ENCODE peak calls at places on chromosome 22, in eight cellular contexts. E is Calu3, M is brain microvascular endothelial cell, G is upper lobe of left lung, O is PC-9, B is astrocyte of the cerebellum, X is kidney epithelial cell, Y is mammary epithelial cell. C is an unnamed sample.

GRCh38 chr22:17258015-17258827 is 39.0 kb upstream of the ADA2 start:
- DNase-seq in M (no peak), O (peak), G (peak), B (peak), Y (peak), X (peak), E (peak), C (no peak)

GRCh38 chr22:37594237-37594636 is 14.3 kb upstream of the LGALS2 start:
- DNase-seq in G (no peak), O (no peak), Y (no peak), B (no peak), X (no peak), M (no peak), E (peak), C (no peak)

GRCh38 chr22:33271390-33272161 is 213.4 kb upstream of the SYN3 start:
- DNase-seq in G (no peak), X (no peak), O (no peak), Y (no peak), E (no peak), M (peak), B (peak), C (no peak)

GRCh38 chr22:21991309-21991596 is 8.7 kb upstream of the TOP3B start:
- DNase-seq in B (no peak), Y (no peak), G (no peak), M (no peak), E (no peak), O (no peak), X (no peak), C (no peak)

GRCh38 chr22:27456696-27457503 is 344.7 kb downstream of the MN1 start:
- DNase-seq in M (peak), Y (peak), X (peak), B (peak), E (no peak), G (no peak), O (no peak), C (no peak)

GRCh38 chr22:29456211-29456671 is 17.9 kb downstream of the RFPL1 start:
- DNase-seq in M (peak), B (no peak), G (no peak), E (no peak), Y (no peak), O (no peak), X (no peak), C (peak)

GRCh38 chr22:37601540-37602442 is 6.8 kb upstream of the GGA1 start:
- DNase-seq in O (peak), M (peak), E (peak), G (peak), B (no peak), X (peak), Y (peak), C (no peak)

GRCh38 chr22:22802346-22802970 is 85.2 kb upstream of the IGLL5 start:
- DNase-seq in Y (no peak), O (no peak), X (no peak), E (no peak), M (no peak), G (no peak), B (no peak), C (no peak)

GRCh38 chr22:27286711-27287110 is 514.8 kb downstream of the MN1 start:
- DNase-seq in X (no peak), E (no peak), M (no peak), Y (no peak), B (no peak), O (no peak), G (no peak), C (no peak)

GRCh38 chr22:19645391-19645790 is 68.9 kb upstream of the SEPTIN5 start:
- DNase-seq in E (no peak), G (no peak), M (no peak), X (no peak), O (no peak), B (no peak), Y (no peak), C (no peak)
- TF ChIP-seq CTCF in E (no peak), G (no peak), M (no peak), X (no peak), O (no peak), B (no peak), Y (no peak), C (peak)

DNA sequence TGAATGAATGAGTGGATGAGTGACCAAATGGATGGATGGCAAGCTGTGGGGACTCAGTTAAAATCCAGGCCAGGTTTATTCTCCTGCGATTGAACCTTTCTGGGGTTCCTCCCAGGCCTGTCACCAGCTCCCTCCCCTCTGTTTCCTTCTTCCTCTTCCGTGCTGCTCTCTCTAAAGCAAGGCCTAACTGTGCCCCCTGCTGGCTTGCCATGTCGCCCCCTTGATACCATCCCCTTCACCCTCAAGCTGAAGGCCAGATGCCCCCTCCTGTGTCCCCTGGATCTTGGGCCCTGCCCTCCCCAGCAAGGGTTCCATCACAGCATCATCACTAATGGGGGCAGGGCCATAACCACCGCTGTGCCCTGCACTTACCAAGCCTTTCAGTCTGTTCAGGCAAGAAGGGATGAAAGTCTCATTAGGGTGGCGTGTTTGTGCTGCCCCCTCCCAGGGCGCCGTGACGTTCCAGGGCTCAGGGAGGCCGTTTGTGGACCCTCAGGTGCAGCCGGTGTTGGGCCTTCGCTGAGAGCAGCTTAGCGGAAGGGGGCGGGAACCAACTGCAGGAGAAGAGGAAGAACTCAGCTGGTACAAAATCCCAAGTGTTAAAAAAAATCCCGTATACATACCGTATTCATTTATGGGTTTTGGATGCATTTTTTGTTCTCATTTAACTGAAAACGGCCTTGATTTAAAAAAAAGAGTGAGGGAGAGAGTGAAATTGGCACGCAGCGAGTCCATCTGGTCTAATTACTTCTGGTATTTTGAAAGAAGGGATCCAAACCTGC is 69.9 kb downstream of the MPPED1 start:
- DNase-seq in O (no peak), Y (no peak), E (no peak), M (no peak), G (no peak), B (no peak), X (no peak), C (no peak)
- TF ChIP-seq CTCF in O (no peak), Y (no peak), E (no peak), M (no peak), G (no peak), B (no peak), X (no peak), C (no peak)

GRCh38 chr22:23888615-23889401 is 5.4 kb upstream of the MIF start:
- DNase-seq in B (no peak), M (peak), O (no peak), Y (peak), X (no peak), G (no peak), E (no peak), C (no peak)
- TF ChIP-seq CTCF in B (peak), M (peak), O (no peak), Y (no peak), X (no peak), G (no peak), E (no peak), C (peak)

DNA sequence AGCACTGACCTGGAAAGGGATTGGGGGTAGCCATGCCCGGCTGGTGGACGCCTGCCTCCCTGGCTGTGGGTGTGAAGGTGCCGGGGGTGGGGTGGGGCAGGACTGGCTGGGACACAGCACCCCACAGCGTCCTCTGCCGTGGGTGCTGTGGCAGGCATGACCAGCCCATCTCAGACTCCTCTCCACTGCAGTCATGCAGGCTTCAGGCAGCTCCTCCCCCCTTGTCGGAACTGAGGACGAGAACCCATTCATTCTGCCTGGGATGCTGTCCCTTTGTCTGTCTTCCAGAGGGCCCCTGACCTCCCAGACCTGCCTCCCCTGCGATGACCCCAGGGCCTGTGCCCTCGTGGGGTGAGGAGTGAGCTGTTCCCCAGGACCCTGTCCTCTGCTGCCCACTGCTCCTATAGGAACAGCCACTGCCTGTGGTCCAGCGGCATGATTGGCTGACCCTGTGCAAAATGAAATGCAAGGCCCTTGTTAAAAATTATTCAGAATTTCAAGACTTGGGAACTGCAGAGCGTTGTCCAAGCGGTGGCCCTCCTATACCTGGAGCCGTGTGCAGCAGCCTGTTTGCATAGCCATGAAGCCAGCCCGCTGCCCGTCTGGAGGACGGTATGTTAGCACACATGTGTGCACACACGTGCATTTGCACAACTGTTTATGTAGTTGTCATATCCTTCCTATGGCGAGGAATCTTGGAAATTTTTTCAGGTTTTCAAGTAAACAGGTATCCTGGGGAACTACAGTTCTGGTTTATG is 1122.3 kb downstream of the BRD1 start:
- DNase-seq in B (no peak), M (no peak), Y (no peak), E (no peak), O (no peak), X (no peak), G (no peak), C (peak)
- TF ChIP-seq CTCF in B (no peak), M (no peak), Y (no peak), E (no peak), O (no peak), X (no peak), G (no peak), C (no peak)

DNA sequence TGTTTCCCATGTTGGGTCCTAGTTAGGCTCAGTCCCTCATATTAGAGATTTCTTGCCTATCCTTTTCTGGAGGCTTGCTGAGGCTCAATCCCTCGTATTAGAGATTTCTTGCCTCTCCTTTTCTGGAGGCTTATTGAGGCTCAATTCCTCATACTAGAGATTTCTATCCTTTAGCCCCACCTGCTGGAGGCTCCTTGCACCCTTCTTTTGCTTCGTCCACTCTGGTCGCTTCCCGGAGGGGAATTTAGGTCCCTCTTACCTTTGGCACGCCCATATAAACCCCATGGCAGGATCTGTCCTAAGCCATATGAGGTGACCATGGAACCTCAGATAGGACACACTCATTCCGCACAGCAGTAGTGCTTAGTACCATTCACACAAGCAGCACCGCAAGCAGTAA is 15.9 kb downstream of the CYP2D6 start:
- DNase-seq in M (peak), O (no peak), B (no peak), X (no peak), G (no peak), Y (no peak), E (no peak), C (no peak)
- TF ChIP-seq CTCF in M (peak), O (peak), B (peak), X (no peak), G (no peak), Y (no peak), E (no peak), C (peak)